ENCODE peak calls at places on chromosomes 13 and 19, in eight cellular contexts. M is heart left ventricle; E is suprapubic skin; B is naive thymus-derived CD4-positive, alpha-beta T cell; N is transverse colon; I is GM23338; X is hepatocyte; L is SK-N-SH. G is an unnamed sample. For H3K4me1, the result is how much of the 10 kb centered on the place peaks cover.

GRCh38 chr13:26909515-26909914 is 148.9 kb upstream of the GPR12 start:
- DNase-seq in B (no peak), E (no peak), I (no peak), L (no peak), X (no peak), M (no peak), N (no peak), G (no peak)

GRCh38 chr13:93776936-93777335 is 550.3 kb downstream of the GPC6 start:
- DNase-seq in N (no peak), B (no peak), I (peak), X (no peak), E (no peak), M (no peak), L (no peak), G (no peak)

GRCh38 chr13:113001251-113002140 is 32.5 kb downstream of the MCF2L start:
- DNase-seq in N (peak), B (no peak), M (no peak), E (no peak), I (peak), X (peak), L (peak), G (no peak)

GRCh38 chr13:18954254-18954653 is 227.4 kb downstream of the TUBA3C start:
- DNase-seq in L (no peak), X (no peak), M (no peak), I (no peak), N (no peak), B (no peak), E (peak), G (no peak)

GRCh38 chr13:97030705-97031452 is 36.6 kb upstream of the OXGR1 start:
- DNase-seq in I (peak), B (no peak), N (no peak), E (no peak), M (no peak), X (peak), L (peak), G (no peak)

GRCh38 chr13:113647351-113648217 is 10.4 kb downstream of the ATP4B start:
- DNase-seq in M (peak), I (no peak), B (no peak), X (peak), N (peak), E (peak), L (peak), G (peak)

GRCh38 chr19:40806385-40807146 is 7.6 kb downstream of the EGLN2 start:
- DNase-seq in N (peak), M (peak), I (peak), L (peak), E (peak), B (peak), X (peak), G (peak)

GRCh38 chr19:3509566-3509989 is 3.5 kb downstream of the FZR1 start:
- DNase-seq in B (no peak), E (no peak), X (no peak), N (no peak), L (no peak), M (no peak), I (no peak), G (no peak)

GRCh38 chr13:109818136-109818535 is 31.8 kb upstream of the IRS2 start:
- DNase-seq in M (no peak), E (no peak), B (no peak), X (no peak), N (no peak), L (no peak), I (no peak), G (no peak)

GRCh38 chr19:29715695-29716581 is 877 bp upstream of the C19orf12 start:
- DNase-seq in X (peak), L (no peak), N (peak), I (peak), M (no peak), B (no peak), E (peak), G (no peak)

GRCh38 chr13:21402586-21403307 is 56.4 kb downstream of the ZDHHC20 start:
- DNase-seq in M (no peak), B (no peak), I (no peak), N (no peak), E (no peak), X (no peak), L (no peak), G (no peak)

GRCh38 chr13:30019648-30020626 is 169.5 kb upstream of the UBL3 start:
- DNase-seq in B (no peak), N (no peak), L (no peak), I (peak), E (no peak), X (no peak), M (no peak), G (no peak)

GRCh38 chr13:114099191-114099590 is 33.2 kb downstream of the RASA3 start:
- DNase-seq in N (peak), M (peak), X (peak), E (peak), B (no peak), I (no peak), L (peak), G (peak)

GRCh38 chr13:100875392-100876043 is 200.9 kb upstream of the TMTC4 start:
- DNase-seq in X (no peak), I (no peak), B (no peak), E (no peak), N (no peak), L (no peak), M (no peak), G (no peak)

DNA sequence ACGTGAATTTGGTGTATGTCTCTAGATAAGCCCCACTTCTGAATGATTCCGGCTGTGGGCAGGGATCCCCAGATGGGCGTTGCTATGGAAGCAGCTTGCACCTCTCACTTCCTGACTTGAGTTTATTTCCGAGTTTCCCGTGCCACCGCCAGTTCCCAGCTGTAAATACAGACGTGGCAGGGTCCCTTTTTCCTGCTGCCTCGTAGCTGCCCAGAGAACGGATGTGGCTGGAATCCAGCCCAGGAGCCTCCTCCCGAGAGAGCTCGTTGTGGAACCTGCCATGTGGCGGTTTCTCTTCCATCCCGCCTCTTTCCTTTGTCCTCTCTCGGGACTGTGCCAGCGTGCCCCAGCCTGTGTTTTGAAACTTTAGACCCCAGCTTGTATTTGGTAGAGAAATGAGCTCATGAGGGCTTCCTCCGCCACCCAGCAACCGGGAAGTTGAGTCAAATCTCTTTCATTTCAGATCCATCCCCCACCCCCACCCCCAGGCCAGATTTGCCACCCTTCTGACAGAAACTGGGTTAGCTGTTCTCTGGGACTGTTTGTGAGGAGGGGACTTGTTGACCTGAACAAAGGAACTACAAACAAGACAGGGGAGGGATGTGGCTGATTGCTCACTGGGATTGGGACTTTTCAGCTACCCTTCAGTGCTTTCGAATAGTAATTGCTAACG is 96.6 kb downstream of the SIPA1L3 start:
- DNase-seq in L (peak), N (peak), B (no peak), X (peak), M (peak), E (peak), I (peak), G (peak)
- H3K4me1 ChIP-seq in L (under half), N (under half), B (under half), X (under half), M (under half), E (under half), I (under half), G (under half)

GRCh38 chr19:45528744-45529453 is 21.6 kb downstream of the VASP start:
- DNase-seq in B (no peak), I (peak), M (no peak), N (peak), X (peak), E (no peak), L (no peak), G (peak)
- H3K4me3 ChIP-seq in B (no peak), I (peak), M (peak), N (peak), X (peak), E (peak), L (no peak), G (peak)

GRCh38 chr19:52963229-52963760 is 614 bp upstream of the ZNF816 start:
- DNase-seq in X (peak), I (peak), N (peak), E (no peak), B (no peak), M (peak), L (peak), G (no peak)
- H3K27ac ChIP-seq in X (peak), I (peak), N (peak), E (peak), B (peak), M (peak), L (peak), G (peak)

GRCh38 chr19:16458391-16459128 is 13.2 kb downstream of the EPS15L1 start:
- DNase-seq in E (no peak), L (no peak), B (no peak), M (no peak), I (no peak), X (no peak), N (no peak), G (no peak)

GRCh38 chr19:16459680-16460079 is 12.1 kb downstream of the EPS15L1 start:
- DNase-seq in B (no peak), X (no peak), M (no peak), L (no peak), N (no peak), E (no peak), I (no peak), G (no peak)

GRCh38 chr19:16462757-16463250 is 9.0 kb downstream of the EPS15L1 start:
- DNase-seq in N (peak), I (no peak), X (no peak), B (no peak), L (no peak), E (no peak), M (no peak), G (no peak)

GRCh38 chr19:16461630-16462051 is 10.1 kb downstream of the EPS15L1 start:
- DNase-seq in X (no peak), E (no peak), M (peak), B (no peak), L (no peak), N (no peak), I (no peak), G (no peak)

DNA sequence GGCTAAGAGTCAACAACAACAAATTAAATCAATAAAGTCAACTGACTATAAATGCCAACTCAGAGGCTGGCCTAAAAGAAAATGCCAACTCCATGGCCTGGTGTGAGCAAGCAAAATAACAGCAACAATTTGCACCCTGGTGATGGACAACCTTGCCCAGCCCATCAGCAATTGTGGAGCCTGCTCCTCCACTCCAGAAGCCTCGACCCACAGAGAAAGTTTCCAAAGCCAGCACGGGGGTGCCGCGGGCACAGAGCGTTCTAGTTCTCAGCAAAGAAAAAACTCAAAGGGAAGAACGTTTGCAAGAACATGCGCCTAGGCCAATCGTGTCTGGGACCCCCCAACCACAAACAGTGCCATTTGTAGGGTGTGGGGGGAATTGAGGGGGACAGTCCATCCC is 11.3 kb downstream of the EPS15L1 start:
- DNase-seq in L (no peak), I (no peak), B (no peak), N (no peak), E (no peak), M (no peak), X (no peak), G (no peak)
- H3K4me1 ChIP-seq in L (under half), I (under half), B (under half), N (under half), E (half or more), M (half or more), X (under half), G (under half)

GRCh38 chr19:49518033-49518432 is 5.6 kb downstream of the FCGRT start:
- DNase-seq in E (no peak), X (no peak), B (no peak), M (no peak), I (no peak), L (no peak), N (no peak), G (no peak)

GRCh38 chr19:49512970-49513745 is 697 bp downstream of the FCGRT start:
- DNase-seq in N (peak), L (peak), I (peak), E (no peak), X (peak), B (no peak), M (peak), G (peak)

GRCh38 chr19:49513746-49514118 is 1.3 kb downstream of the FCGRT start:
- DNase-seq in X (no peak), I (no peak), B (no peak), M (no peak), E (no peak), N (no peak), L (peak), G (no peak)

GRCh38 chr19:49515767-49516166 is 3.3 kb downstream of the FCGRT start:
- DNase-seq in E (no peak), M (no peak), I (no peak), X (peak), L (no peak), B (no peak), N (peak), G (no peak)

GRCh38 chr19:49514151-49514550 is 1.7 kb downstream of the FCGRT start:
- DNase-seq in L (no peak), N (no peak), M (no peak), X (no peak), B (no peak), I (no peak), E (no peak), G (no peak)
- H3K4me3 ChIP-seq in L (peak), N (peak), M (peak), X (peak), B (peak), I (peak), E (peak), G (peak)

GRCh38 chr19:14553939-14554243 is 18.0 kb downstream of the NDUFB7 start:
- DNase-seq in N (no peak), B (no peak), L (no peak), X (no peak), M (no peak), E (no peak), I (no peak), G (no peak)

GRCh38 chr19:14555918-14556661 is 15.8 kb downstream of the NDUFB7 start:
- DNase-seq in N (no peak), B (no peak), L (no peak), I (no peak), E (no peak), M (no peak), X (no peak), G (no peak)

GRCh38 chr19:14554382-14554812 is 17.5 kb downstream of the NDUFB7 start:
- DNase-seq in B (no peak), E (no peak), M (no peak), I (peak), L (no peak), N (peak), X (peak), G (no peak)

GRCh38 chr19:14550201-14550754 is 20.9 kb downstream of the TECR start:
- DNase-seq in B (no peak), I (no peak), E (peak), N (peak), L (no peak), M (no peak), X (peak), G (no peak)

GRCh38 chr19:14553042-14553938 is 18.6 kb downstream of the NDUFB7 start:
- DNase-seq in X (peak), E (no peak), N (no peak), I (no peak), B (no peak), M (no peak), L (no peak), G (no peak)
- H3K27ac ChIP-seq in X (peak), E (peak), N (no peak), I (no peak), B (peak), M (no peak), L (no peak), G (no peak)

GRCh38 chr19:18847516-18848463 is 16.0 kb downstream of the UPF1 start:
- DNase-seq in M (peak), X (no peak), N (no peak), E (no peak), B (no peak), L (peak), I (no peak), G (no peak)
- H3K4me1 ChIP-seq in M (half or more), X (under half), N (under half), E (half or more), B (under half), L (under half), I (under half), G (under half)

GRCh38 chr13:24272452-24273161 is 36.8 kb upstream of the C1QTNF9 start:
- DNase-seq in B (no peak), N (no peak), I (no peak), L (peak), M (no peak), X (no peak), E (no peak), G (peak)
- H3K4me3 ChIP-seq in B (peak), N (peak), I (no peak), L (peak), M (peak), X (no peak), E (peak), G (peak)

GRCh38 chr19:46494936-46495788 is 505 bp downstream of the PNMA8B start:
- DNase-seq in I (peak), L (no peak), N (no peak), B (no peak), M (no peak), E (no peak), X (no peak), G (no peak)
- H3K27ac ChIP-seq in I (no peak), L (peak), N (no peak), B (no peak), M (peak), E (no peak), X (no peak), G (no peak)

G was measured in ovary.